ENCODE peak calls at places on chromosomes 1 and 21, in ten cellular contexts. V is uterus, R is heart right ventricle, F is heart left ventricle, Y is hepatocyte, K is pancreas, J is A673, D is gastrocnemius medialis, T is upper lobe of right lung, Z is tibial nerve. S is an unnamed sample. For H3K4me1 and H3K36me3, the result is how much of the 10 kb centered on the place peaks cover.

GRCh38 chr1:235050911-235051360 is 77.7 kb downstream of the TOMM20 start:
- DNase-seq in Y (no peak), Z (no peak), T (peak), F (peak), K (no peak), D (no peak), J (no peak), R (peak), V (no peak), S (peak)

GRCh38 chr21:34962586-34963222 is 86.4 kb downstream of the RUNX1 start:
- DNase-seq in R (no peak), Z (no peak), F (no peak), K (no peak), J (no peak), V (no peak), Y (no peak), D (no peak), T (no peak), S (no peak)

GRCh38 chr1:221039616-221040015 is 160.4 kb downstream of the HLX start:
- DNase-seq in F (no peak), J (no peak), Y (no peak), V (no peak), R (no peak), T (no peak), K (no peak), Z (no peak), D (no peak), S (no peak)

GRCh38 chr21:44329971-44330681 is 9.1 kb downstream of the CFAP410 start:
- DNase-seq in D (no peak), Y (no peak), Z (no peak), J (no peak), K (no peak), F (no peak), R (no peak), V (no peak), T (no peak), S (no peak)

GRCh38 chr1:59994302-59995198 is 68.0 kb upstream of the CYP2J2 start:
- DNase-seq in D (no peak), Y (peak), T (no peak), K (no peak), R (no peak), J (no peak), V (peak), Z (peak), F (no peak), S (peak)

GRCh38 chr1:204578867-204579664 is 62.9 kb downstream of the MDM4 start:
- DNase-seq in V (no peak), T (no peak), F (peak), Z (peak), D (no peak), K (no peak), Y (no peak), J (peak), R (peak), S (no peak)

GRCh38 chr1:193951989-193952388 is 765.6 kb upstream of the B3GALT2 start:
- DNase-seq in Z (no peak), K (no peak), V (no peak), D (no peak), Y (peak), R (no peak), F (no peak), J (no peak), T (no peak), S (no peak)

GRCh38 chr1:243325305-243325890 is 69.6 kb downstream of the SDCCAG8 start:
- DNase-seq in R (no peak), V (no peak), J (peak), D (no peak), Z (peak), K (no peak), Y (peak), F (no peak), T (no peak), S (no peak)

GRCh38 chr21:34808569-34809204 is 139.9 kb downstream of the CLIC6 start:
- DNase-seq in T (no peak), K (no peak), Y (no peak), F (no peak), Z (no peak), R (no peak), J (no peak), D (no peak), V (no peak), S (no peak)

GRCh38 chr1:103107696-103108524 is at the start of gene COL11A1:
- DNase-seq in D (no peak), K (no peak), V (no peak), Z (no peak), J (no peak), R (no peak), Y (peak), T (no peak), F (no peak), S (no peak)

GRCh38 chr1:80050085-80050484 is 1043.6 kb upstream of the ADGRL4 start:
- DNase-seq in Z (no peak), D (no peak), Y (no peak), F (no peak), V (no peak), T (no peak), K (no peak), R (no peak), J (no peak), S (peak)

GRCh38 chr1:15742339-15742801 is at the start of gene TMEM82:
- DNase-seq in Y (peak), V (no peak), Z (no peak), J (no peak), F (no peak), D (no peak), T (no peak), K (no peak), R (no peak), S (no peak)

GRCh38 chr1:243349128-243349527 is 93.3 kb downstream of the SDCCAG8 start:
- DNase-seq in T (no peak), J (no peak), R (no peak), V (no peak), D (no peak), Y (no peak), Z (no peak), F (no peak), K (no peak), S (no peak)

GRCh38 chr1:212359794-212360479 is 54.7 kb downstream of the PACC1 start:
- DNase-seq in T (no peak), V (no peak), D (no peak), K (no peak), J (no peak), Y (no peak), Z (no peak), F (no peak), R (no peak), S (no peak)

GRCh38 chr21:25171438-25171837 is 435.8 kb downstream of the MRPL39 start:
- DNase-seq in K (no peak), Z (no peak), T (no peak), R (no peak), F (no peak), Y (no peak), J (peak), V (no peak), D (no peak), S (no peak)

GRCh38 chr1:147603986-147604385 is 62.7 kb downstream of the BCL9 start:
- DNase-seq in K (no peak), R (no peak), V (no peak), Y (no peak), D (no peak), F (no peak), T (no peak), J (no peak), Z (no peak), S (no peak)

GRCh38 chr1:147599362-147600118 is 58.2 kb downstream of the BCL9 start:
- DNase-seq in R (peak), Z (peak), J (peak), D (peak), T (peak), Y (peak), K (peak), F (peak), V (peak), S (peak)

GRCh38 chr1:147598631-147599361 is 57.5 kb downstream of the BCL9 start:
- DNase-seq in J (peak), R (peak), Z (no peak), D (peak), Y (peak), V (peak), T (no peak), K (no peak), F (peak), S (no peak)

GRCh38 chr1:147597010-147597409 is 55.7 kb downstream of the BCL9 start:
- DNase-seq in D (no peak), Y (no peak), T (no peak), Z (no peak), F (no peak), J (no peak), V (no peak), R (no peak), K (no peak), S (no peak)

DNA sequence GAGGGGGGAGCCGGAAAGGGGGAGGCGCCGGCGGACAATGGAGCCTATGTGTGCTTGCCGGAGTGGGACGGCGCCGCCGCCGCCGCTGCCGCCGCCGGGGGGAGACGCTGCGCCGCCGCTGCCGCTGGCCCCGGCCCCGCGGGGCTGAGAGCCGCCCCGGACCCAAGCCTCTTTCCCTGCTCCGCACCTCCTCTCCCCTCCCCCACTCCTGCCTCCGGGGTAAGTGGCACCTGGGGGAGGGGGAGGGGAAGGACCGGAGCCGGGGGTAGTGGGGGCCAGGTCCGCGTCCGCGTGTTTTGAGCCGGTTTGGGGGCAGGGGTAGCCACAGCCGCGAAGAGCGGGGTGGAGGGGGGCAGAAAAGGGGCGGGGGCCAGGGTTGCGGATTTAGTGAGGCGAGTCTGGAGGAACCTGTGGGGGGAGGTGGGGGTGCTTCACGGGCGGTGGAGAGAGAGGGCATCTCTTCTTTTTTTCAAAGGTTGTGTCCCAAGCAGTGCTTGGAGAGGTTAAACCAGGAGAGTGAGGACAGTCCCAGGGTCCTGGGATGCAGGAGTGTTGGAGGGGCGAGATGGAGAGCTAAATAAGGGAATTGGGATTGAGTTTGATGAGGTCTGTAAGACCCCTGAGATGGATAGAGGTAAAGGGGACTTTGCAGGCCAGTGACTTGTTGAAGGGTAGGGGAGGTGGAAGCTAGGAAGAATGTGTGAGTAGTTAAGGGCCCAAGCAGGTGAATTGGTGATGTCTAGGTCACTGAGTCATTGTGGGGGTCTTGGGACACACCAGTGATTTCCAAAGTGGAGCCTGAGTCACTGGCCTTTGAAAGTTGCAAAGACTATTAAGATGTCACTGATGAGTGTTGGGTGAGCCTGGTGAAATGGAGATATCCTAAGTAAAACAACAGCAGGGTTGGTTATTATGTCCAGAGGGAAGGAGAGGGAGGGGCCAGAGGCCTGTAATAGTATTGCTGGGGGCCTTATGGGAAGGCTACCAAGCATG is 59.1 kb downstream of the BCL9 start:
- DNase-seq in J (peak), R (no peak), F (no peak), K (no peak), T (no peak), D (no peak), Y (peak), Z (no peak), V (peak), S (no peak)
- TF ChIP-seq CTCF in J (no peak), R (no peak), F (peak), K (no peak), T (no peak), D (peak), Y (no peak), Z (peak), V (peak), S (no peak)

DNA sequence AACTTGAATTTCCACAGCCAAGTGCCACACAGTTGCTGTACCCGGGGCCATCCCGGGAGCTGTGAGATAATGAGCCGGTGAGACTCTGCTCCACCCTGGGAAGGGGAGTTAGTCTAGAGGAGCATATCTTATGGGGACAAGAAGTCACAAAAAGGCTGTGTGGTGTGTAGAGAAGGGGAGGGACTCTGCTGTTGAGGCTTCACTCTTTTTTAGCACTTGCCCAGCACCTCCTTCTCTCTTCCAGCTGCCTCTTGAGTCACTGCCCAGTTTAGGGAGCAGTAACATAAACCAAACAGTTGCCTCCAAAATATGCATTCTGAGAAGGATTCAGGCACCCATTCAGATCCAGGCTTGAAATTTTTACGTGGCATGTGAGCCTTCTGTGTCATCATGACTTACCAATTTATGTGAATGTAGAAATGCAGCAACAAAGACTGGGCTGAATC is 744 bp upstream of the WDR26 start:
- DNase-seq in D (no peak), F (no peak), Y (no peak), Z (peak), K (no peak), V (no peak), R (no peak), J (peak), T (no peak), S (no peak)
- H3K4me1 ChIP-seq in D (under half), F (under half), Y (under half), Z (under half), K (under half), V (under half), R (under half), J (under half), T (under half), S (under half)

DNA sequence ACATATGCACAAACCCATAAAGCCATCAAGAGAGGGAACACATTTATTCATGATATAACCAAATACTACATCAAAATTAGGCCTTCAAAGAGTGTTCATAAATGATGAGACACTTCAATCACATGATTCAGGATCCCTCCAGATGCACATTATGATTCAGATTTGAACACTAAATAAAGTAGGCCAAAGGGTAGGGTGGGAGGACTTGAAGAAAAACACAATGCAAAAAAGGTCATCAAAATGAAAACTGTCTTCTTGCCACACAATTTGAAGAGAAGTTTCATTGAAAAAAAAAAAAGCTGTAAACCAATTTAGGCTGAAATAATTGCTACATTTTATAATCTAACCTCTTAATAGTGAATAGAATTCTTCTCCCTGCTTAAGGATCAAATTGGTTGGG is 58.2 kb downstream of the ZSWIM5 start:
- DNase-seq in V (no peak), R (no peak), Y (no peak), Z (no peak), D (no peak), J (no peak), K (no peak), T (no peak), F (no peak), S (no peak)
- H3K36me3 ChIP-seq in V (under half), R (under half), Y (under half), Z (under half), D (under half), J (under half), K (under half), T (under half), F (under half), S (under half)

GRCh38 chr1:156662588-156663055 is 14.6 kb downstream of the NES start:
- DNase-seq in T (no peak), Z (no peak), D (no peak), V (no peak), J (no peak), Y (no peak), F (no peak), R (no peak), K (no peak), S (no peak)
- TF ChIP-seq CTCF in T (no peak), Z (no peak), D (no peak), V (no peak), J (no peak), Y (no peak), F (no peak), R (no peak), K (no peak), S (no peak)

S was measured in tibial artery.